ENCODE peak calls at places on chromosomes 13 and 19, in nine cellular contexts. J, Y, I, M, E, R, D, V and T are unnamed samples.
A peak's percentile ranks its signal among the peaks of the same experiment; 100 is the strongest.

GRCh38 chr19:16825312-16826168 is 3.7 kb upstream of the SIN3B start:
- DNase-seq in Y (peak; percentile 92), E (peak; percentile 73), D (peak; percentile 43), R (peak; percentile 74), J (no peak), M (peak; percentile 39), V (peak; percentile 58), I (peak; percentile 79), T (peak; percentile 18)

GRCh38 chr13:44004881-44005280 is 125.2 kb downstream of the LACC1 start:
- DNase-seq in J (no peak), V (no peak), R (peak; percentile 70), D (no peak), E (no peak), I (peak; percentile 78), Y (no peak), M (no peak), T (no peak)

GRCh38 chr13:72728290-72728605 is 525 bp downstream of the BORA start:
- DNase-seq in R (no peak), V (no peak), M (no peak), E (no peak), Y (no peak), D (no peak), I (peak; percentile 2), J (no peak), T (no peak)

GRCh38 chr19:40594251-40594650 is 6.9 kb upstream of the LTBP4 start:
- DNase-seq in E (no peak), D (no peak), I (no peak), R (no peak), M (no peak), J (no peak), Y (no peak), V (no peak), T (no peak)

GRCh38 chr13:113066746-113067145 is 38.8 kb upstream of the F7 start:
- DNase-seq in M (no peak), J (no peak), E (no peak), Y (no peak), I (no peak), D (no peak), R (no peak), V (no peak), T (no peak)

GRCh38 chr19:47210689-47211316 is 20.2 kb downstream of the BBC3 start:
- DNase-seq in I (peak; percentile 64), Y (peak; percentile 92), V (peak; percentile 65), E (peak; percentile 99), J (peak; percentile 80), M (peak; percentile 81), R (peak; percentile 41), D (peak; percentile 65), T (peak; percentile 69)

GRCh38 chr19:13847900-13848677 is 28.8 kb upstream of the NANOS3 start:
- DNase-seq in V (no peak), E (no peak), Y (no peak), I (no peak), J (no peak), M (no peak), D (no peak), R (no peak), T (no peak)

GRCh38 chr13:44346534-44346933 is 27.1 kb upstream of the SERP2 start:
- DNase-seq in V (no peak), E (no peak), J (no peak), D (no peak), R (no peak), Y (no peak), I (no peak), M (no peak), T (no peak)

GRCh38 chr19:4968462-4969291 is at the start of gene KDM4B:
- DNase-seq in I (peak; percentile 99), J (peak; percentile 99), V (peak; percentile 99), Y (peak; percentile 99), D (peak; percentile 99), R (peak; percentile 98), M (peak; percentile 100), E (peak; percentile 95), T (peak; percentile 99)

GRCh38 chr19:17402982-17403855 is 2.2 kb downstream of the BST2 start:
- DNase-seq in J (peak; percentile 75), E (no peak), Y (peak; percentile 49), I (no peak), M (no peak), R (no peak), V (no peak), D (no peak), T (no peak)

GRCh38 chr13:114131581-114132418 is 623 bp downstream of the RASA3 start:
- DNase-seq in I (peak; percentile 59), V (peak; percentile 25), J (peak; percentile 49), M (no peak), Y (no peak), R (peak; percentile 52), D (no peak), E (no peak), T (no peak)

GRCh38 chr13:100883453-100883852 is 208.9 kb upstream of the TMTC4 start:
- DNase-seq in V (no peak), M (no peak), D (no peak), R (no peak), Y (no peak), I (no peak), J (no peak), E (no peak), T (no peak)

GRCh38 chr19:49145485-49146407 is 9.4 kb downstream of the HRC start:
- DNase-seq in I (peak; percentile 75), V (peak; percentile 84), E (peak; percentile 85), R (peak; percentile 60), M (peak; percentile 76), Y (peak; percentile 86), J (peak; percentile 96), D (peak; percentile 71), T (peak; percentile 79)

GRCh38 chr19:28905996-28906395 is 307.0 kb downstream of the UQCRFS1 start:
- DNase-seq in M (no peak), R (no peak), I (no peak), V (no peak), Y (no peak), J (no peak), D (no peak), E (no peak), T (no peak)

GRCh38 chr19:56566904-56567273 is 379 bp upstream of the ZNF470 start:
- DNase-seq in V (peak; percentile 67), D (peak; percentile 55), Y (peak; percentile 78), I (no peak), M (no peak), R (no peak), E (peak; percentile 33), J (no peak), T (peak; percentile 56)
- H3K9me3 ChIP-seq in V (peaks cover 89% of the 10 kb centered on the region), D (peaks cover 3% of the 10 kb centered on the region), Y (no peaks in the 10 kb centered on the region), I (no peaks in the 10 kb centered on the region), M (peaks cover 53% of the 10 kb centered on the region), R (peaks cover 39% of the 10 kb centered on the region), E (peaks cover 59% of the 10 kb centered on the region), J (peaks cover 3% of the 10 kb centered on the region), T (peaks cover 24% of the 10 kb centered on the region)

DNA sequence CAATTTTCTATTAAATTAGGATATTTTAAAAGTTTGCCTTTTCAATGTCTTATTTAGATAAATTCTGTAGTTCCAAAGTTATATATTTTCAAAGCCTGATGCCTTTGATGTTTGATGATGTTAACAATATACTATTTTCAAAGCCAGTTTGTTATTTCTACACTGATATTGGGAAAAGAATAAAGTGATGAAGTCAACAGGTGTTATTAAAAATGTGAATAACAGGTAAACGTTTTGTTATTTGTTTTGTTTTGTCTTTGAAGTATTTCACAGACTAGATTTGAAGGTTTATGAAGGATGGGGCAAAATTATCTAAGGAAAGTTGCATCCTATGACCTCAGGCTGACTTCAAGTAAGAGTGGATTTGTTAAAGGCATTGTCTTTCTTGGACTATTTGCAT is 33.1 kb upstream of the ZNF420 start:
- DNase-seq in M (no peak), E (no peak), I (no peak), Y (no peak), V (no peak), D (no peak), J (no peak), R (no peak), T (no peak)
- TF ChIP-seq CTCF in M (no peak), E (no peak), I (no peak), Y (no peak), V (no peak), D (no peak), J (no peak), R (no peak), T (no peak)

GRCh38 chr19:51639916-51640315 is 6.7 kb downstream of the SIGLEC14 start:
- DNase-seq in D (no peak), V (no peak), M (no peak), J (no peak), Y (no peak), R (no peak), E (no peak), I (no peak), T (no peak)
- H3K9me3 ChIP-seq in D (no peaks in the 10 kb centered on the region), V (no peaks in the 10 kb centered on the region), M (no peaks in the 10 kb centered on the region), J (no peaks in the 10 kb centered on the region), Y (no peaks in the 10 kb centered on the region), R (peaks cover 2% of the 10 kb centered on the region), E (no peaks in the 10 kb centered on the region), I (no peaks in the 10 kb centered on the region), T (peaks cover 11% of the 10 kb centered on the region)

GRCh38 chr19:9848761-9849160 is 13.6 kb downstream of the PIN1 start:
- DNase-seq in I (no peak), V (no peak), E (no peak), R (no peak), M (no peak), J (no peak), D (no peak), Y (no peak), T (peak; percentile 76)

GRCh38 chr19:9850235-9850959 is 15.3 kb downstream of the PIN1 start:
- DNase-seq in Y (no peak), M (no peak), I (no peak), J (no peak), V (no peak), R (no peak), E (no peak), D (no peak), T (peak; percentile 91)

GRCh38 chr19:9848060-9848459 is 12.9 kb downstream of the PIN1 start:
- DNase-seq in D (no peak), Y (no peak), R (no peak), E (no peak), V (no peak), I (no peak), J (peak; percentile 35), M (no peak), T (peak; percentile 71)

GRCh38 chr19:9849786-9850185 is 14.7 kb downstream of the PIN1 start:
- DNase-seq in V (no peak), I (no peak), M (no peak), R (no peak), J (no peak), Y (no peak), D (no peak), E (no peak), T (peak; percentile 33)

DNA sequence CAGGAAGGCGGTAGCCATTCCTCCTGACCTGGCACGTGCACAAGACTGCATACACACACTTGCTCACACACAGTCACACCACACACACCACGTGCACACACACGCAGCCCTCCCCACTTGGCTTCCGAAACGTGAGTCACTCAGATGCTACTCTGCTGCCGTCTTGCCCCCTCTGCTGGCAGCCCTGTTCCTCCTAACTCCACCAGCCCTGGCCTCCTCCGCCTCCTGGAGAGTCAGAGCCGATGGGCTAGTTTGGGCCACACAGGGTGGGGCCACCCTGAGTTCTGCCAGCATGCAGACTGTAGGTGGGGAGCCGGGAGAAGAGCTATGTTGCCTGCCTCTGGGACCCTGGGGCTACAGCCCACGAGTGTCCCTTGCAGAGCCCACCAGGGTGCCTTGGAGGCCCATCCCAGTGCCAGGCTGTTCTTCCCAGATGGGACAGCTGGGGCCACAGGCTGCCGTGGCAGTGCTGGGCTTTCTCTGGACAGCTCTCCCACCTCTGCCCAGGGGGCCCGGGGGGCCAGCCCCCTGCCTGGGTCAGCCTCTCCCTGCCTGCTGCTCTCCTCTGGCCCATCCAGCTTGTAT is 12.1 kb downstream of the PIN1 start:
- DNase-seq in I (peak; percentile 91), J (no peak), R (peak; percentile 90), Y (peak; percentile 90), V (no peak), D (no peak), E (no peak), M (peak; percentile 18), T (peak; percentile 74)
- TF ChIP-seq CTCF in I (peak; percentile 74), J (peak; percentile 73), R (peak; percentile 74), Y (peak; percentile 55), V (peak; percentile 34), D (no peak), E (no peak), M (no peak), T (peak; percentile 83)